ENCODE peak calls at places on chromosomes 12 and 14, in five cellular contexts. J, R, O, A and P are unnamed samples.

GRCh38 chr14:21415329-21415728 is 31.5 kb upstream of the SUPT16H start:
- DNase-seq in R (no peak), O (no peak), J (no peak), A (no peak), P (no peak)

GRCh38 chr12:131608740-131609665 is 101.9 kb upstream of the SFSWAP start:
- DNase-seq in J (peak), A (peak), O (peak), R (no peak), P (no peak)

GRCh38 chr14:54788701-54789100 is 113.9 kb downstream of the GCH1 start:
- DNase-seq in R (no peak), A (no peak), J (no peak), O (no peak), P (no peak)

GRCh38 chr14:57390037-57390805 is at the start of gene NAA30:
- DNase-seq in O (peak), A (peak), J (peak), R (peak), P (peak)

GRCh38 chr14:103708750-103709187 is 6.5 kb downstream of the XRCC3 start:
- DNase-seq in J (no peak), O (no peak), R (no peak), A (no peak), P (no peak)

GRCh38 chr12:107730942-107731341 is 30.0 kb downstream of the PRDM4 start:
- DNase-seq in J (no peak), R (no peak), A (no peak), O (no peak), P (no peak)

GRCh38 chr14:74349757-74350156 is 1.5 kb downstream of the VRTN start:
- DNase-seq in J (no peak), A (no peak), O (no peak), R (no peak), P (no peak)

GRCh38 chr14:88551936-88552565 is 2.8 kb downstream of the PTPN21 start:
- DNase-seq in R (no peak), O (no peak), J (peak), A (no peak), P (no peak)

GRCh38 chr12:66409195-66409871 is 107.0 kb downstream of the HELB start:
- DNase-seq in A (peak), J (peak), O (no peak), R (no peak), P (no peak)

GRCh38 chr12:94761559-94761958 is 111.2 kb upstream of the TMCC3 start:
- DNase-seq in O (no peak), R (no peak), J (no peak), A (peak), P (no peak)

GRCh38 chr12:76402259-76402658 is 54.0 kb upstream of the BBS10 start:
- DNase-seq in R (no peak), O (no peak), J (no peak), A (peak), P (no peak)

GRCh38 chr12:124369055-124369900 is 74.4 kb downstream of the RFLNA start:
- DNase-seq in O (no peak), J (no peak), A (no peak), R (no peak), P (no peak)
- TF ChIP-seq POLR2AphosphoS5 in O (no peak), J (no peak), A (no peak), R (no peak), P (no peak)

DNA sequence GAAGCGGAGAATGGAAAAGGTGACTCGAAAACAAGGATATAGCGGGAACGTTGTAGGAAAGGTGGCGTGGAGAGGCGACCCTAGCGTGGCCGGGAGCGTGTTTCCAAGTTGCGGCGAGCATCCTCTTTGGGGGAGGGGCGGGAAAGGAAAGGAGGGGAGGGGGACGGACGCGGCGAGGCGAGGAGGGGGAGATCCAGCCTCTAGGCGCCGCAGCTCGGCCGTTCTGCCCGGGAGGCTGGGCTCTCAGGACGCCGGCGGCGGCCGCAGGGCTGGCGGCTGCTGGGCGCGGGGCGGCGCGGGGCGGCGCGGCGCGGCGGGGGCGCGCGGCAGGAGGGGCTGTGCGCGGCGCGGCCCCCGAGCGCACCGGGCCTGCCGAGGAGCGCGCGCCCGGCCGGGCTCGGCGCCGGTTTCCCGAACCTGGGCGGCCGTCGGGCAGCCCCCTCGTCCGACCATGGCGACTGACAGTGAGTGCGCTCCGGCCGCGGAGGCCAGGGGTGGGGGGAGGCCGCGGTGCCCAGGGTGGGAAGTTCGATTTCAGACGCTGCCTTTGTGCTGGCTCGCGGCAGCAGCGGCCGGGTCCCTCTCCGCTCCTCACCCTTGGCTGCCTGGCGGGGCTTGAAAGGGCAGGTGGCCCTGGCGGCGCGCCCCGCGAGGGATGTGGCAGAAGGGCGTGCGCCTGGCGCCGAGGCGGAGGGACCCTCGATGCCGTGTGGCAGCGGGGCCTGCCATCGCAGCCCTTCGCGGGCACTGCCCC is 50.3 kb downstream of the SNAPC1 start:
- DNase-seq in A (no peak), O (peak), R (no peak), J (peak), P (no peak)
- TF ChIP-seq TAF1 in A (no peak), O (no peak), R (no peak), J (peak), P (no peak)

GRCh38 chr12:4104722-4105244 is 168.8 kb upstream of the CCND2 start:
- DNase-seq in J (no peak), O (no peak), A (no peak), R (no peak), P (no peak)
- TF ChIP-seq POLR2A in J (no peak), O (no peak), A (no peak), R (no peak), P (no peak)

GRCh38 chr14:93017341-93017797 is 94.4 kb downstream of the CHGA start:
- DNase-seq in A (no peak), O (no peak), J (no peak), R (no peak), P (no peak)
- TF ChIP-seq POLR2AphosphoS5 in A (no peak), O (no peak), J (no peak), R (no peak), P (no peak)

GRCh38 chr14:101849640-101850039 is 88.1 kb downstream of the PPP2R5C start:
- DNase-seq in O (no peak), R (no peak), J (no peak), A (no peak), P (no peak)
- TF ChIP-seq TAF1 in O (no peak), R (no peak), J (no peak), A (no peak), P (no peak)

GRCh38 chr12:41049033-41049432 is 139.1 kb upstream of the PDZRN4 start:
- DNase-seq in O (no peak), R (no peak), A (no peak), J (no peak), P (no peak)

DNA sequence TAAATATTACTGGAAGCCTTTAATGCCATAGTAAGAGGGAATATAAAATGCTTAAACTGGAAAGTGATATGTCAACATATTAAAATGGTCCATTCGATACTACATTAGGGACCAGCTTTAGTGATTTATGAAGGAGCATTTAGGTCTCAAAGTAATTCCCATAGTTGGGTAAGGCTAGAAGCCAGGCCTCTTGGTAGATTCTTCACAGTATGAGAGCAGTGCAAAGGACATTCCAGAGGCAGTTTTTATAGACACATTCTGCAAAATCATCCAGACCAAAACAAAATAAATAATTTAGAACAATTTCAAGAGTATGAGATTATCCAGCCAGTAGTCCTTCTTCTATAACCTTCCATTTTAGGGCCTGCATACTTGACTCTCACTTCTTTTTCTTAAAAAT is 142.6 kb upstream of the PDZRN4 start:
- DNase-seq in J (no peak), R (no peak), O (no peak), A (no peak), P (no peak)
- TF ChIP-seq POLR2A in J (no peak), R (no peak), O (no peak), A (no peak), P (no peak)

DNA sequence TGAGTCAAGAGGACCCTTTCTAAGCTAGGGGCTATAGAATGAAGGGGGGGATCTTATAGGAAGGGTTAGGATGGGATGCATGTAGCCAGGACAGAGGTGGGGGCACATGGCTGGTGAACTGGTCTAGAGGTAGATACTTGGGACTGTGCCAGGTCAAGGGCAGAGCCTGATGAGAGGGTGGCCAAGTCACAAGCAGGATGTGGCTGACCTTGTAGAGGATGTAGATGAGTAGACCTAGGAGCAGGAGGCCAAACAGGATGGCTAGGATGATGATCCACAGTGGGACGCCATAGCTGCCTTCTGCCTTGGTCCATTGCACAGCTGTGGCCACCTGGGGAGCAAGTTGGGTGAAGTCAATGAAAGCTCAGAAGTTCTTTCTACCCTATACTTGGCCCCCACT is 12.6 kb upstream of the ZNF385A start:
- DNase-seq in O (no peak), A (no peak), J (no peak), R (no peak), P (no peak)
- TF ChIP-seq POLR2AphosphoS5 in O (no peak), A (no peak), J (no peak), R (no peak), P (no peak)

GRCh38 chr12:119868992-119869391 is 8.1 kb downstream of the CIT start:
- DNase-seq in O (no peak), R (no peak), A (no peak), J (no peak), P (no peak)

GRCh38 chr12:119864591-119864990 is 12.5 kb downstream of the CIT start:
- DNase-seq in O (no peak), J (no peak), A (no peak), R (no peak), P (no peak)

GRCh38 chr12:119870462-119870861 is 6.7 kb downstream of the CIT start:
- DNase-seq in A (no peak), J (no peak), O (no peak), R (no peak), P (no peak)

DNA sequence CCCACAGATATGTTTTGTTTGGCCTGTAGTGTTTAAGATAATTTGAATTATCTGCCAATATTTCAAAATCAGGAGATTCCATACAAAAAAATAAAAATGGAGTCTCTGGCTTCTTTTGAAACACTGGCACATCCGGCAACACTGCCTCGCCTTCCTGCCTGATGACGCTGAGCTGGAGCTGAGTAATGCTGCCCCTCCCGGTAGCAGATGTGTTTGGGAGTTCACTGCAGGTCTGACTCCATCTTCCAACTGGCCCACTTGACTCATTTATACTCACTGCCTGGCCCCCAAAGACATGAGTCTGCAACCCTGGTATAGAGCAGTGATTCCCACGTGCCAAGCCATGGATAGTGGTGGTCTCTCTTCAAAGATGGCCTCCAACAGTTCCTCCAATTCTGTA is 7.4 kb downstream of the CIT start:
- DNase-seq in J (no peak), O (no peak), A (peak), R (no peak), P (no peak)
- TF ChIP-seq TAF1 in J (no peak), O (no peak), A (no peak), R (no peak), P (no peak)

GRCh38 chr12:53824001-53824716 is 72.4 kb upstream of the CISTR start:
- DNase-seq in A (no peak), J (no peak), O (no peak), R (no peak), P (no peak)
- TF ChIP-seq POLR2A in A (no peak), J (no peak), O (no peak), R (no peak), P (no peak)